ENCODE peak calls at places on chromosomes 1 and 21, in five cellular contexts. W, M, K, T and R are unnamed samples.
A peak's percentile ranks its signal among the peaks of the same experiment; 100 is the strongest.

GRCh38 chr1:228413241-228414010 is 3.2 kb downstream of the TRIM17 start:
- DNase-seq in W (no peak), M (no peak), K (no peak), T (no peak), R (no peak)

GRCh38 chr1:90579212-90579802 is 137.8 kb downstream of the BARHL2 start:
- DNase-seq in W (peak; percentile 65), M (peak; percentile 53), K (no peak), T (peak; percentile 31), R (peak; percentile 41)

GRCh38 chr1:156892190-156893047 is 1.1 kb upstream of the PEAR1 start:
- DNase-seq in W (peak; percentile 90), M (peak; percentile 95), K (peak; percentile 87), T (peak; percentile 94), R (peak; percentile 83)

GRCh38 chr1:243496173-243496553 is 240.3 kb downstream of the SDCCAG8 start:
- DNase-seq in W (no peak), M (no peak), K (no peak), T (no peak), R (no peak)

GRCh38 chr1:182971219-182971618 is 18.3 kb upstream of the SHCBP1L start:
- DNase-seq in W (no peak), M (no peak), K (no peak), T (no peak), R (no peak)

GRCh38 chr1:115714572-115715141 is 53.9 kb downstream of the CASQ2 start:
- DNase-seq in W (peak; percentile 98), M (peak; percentile 71), K (no peak), T (no peak), R (no peak)

GRCh38 chr1:63940440-63940839 is 166.6 kb downstream of the ROR1 start:
- DNase-seq in W (no peak), M (no peak), K (no peak), T (no peak), R (no peak)

GRCh38 chr1:212749924-212750535 is 41.5 kb downstream of the NSL1 start:
- DNase-seq in W (peak; percentile 75), M (peak; percentile 73), K (no peak), T (peak; percentile 75), R (peak; percentile 82)

GRCh38 chr1:51768971-51769601 is 109.4 kb downstream of the NRDC start:
- DNase-seq in W (peak; percentile 71), M (peak; percentile 73), K (no peak), T (peak; percentile 75), R (peak; percentile 73)

GRCh38 chr21:27023186-27023585 is 56.3 kb upstream of the ADAMTS5 start:
- DNase-seq in W (no peak), M (no peak), K (no peak), T (no peak), R (peak; percentile 79)

GRCh38 chr1:219416598-219417238 is 196.2 kb downstream of the ZC3H11B start:
- DNase-seq in W (peak; percentile 68), M (peak; percentile 61), K (peak; percentile 64), T (peak; percentile 57), R (peak; percentile 43)

GRCh38 chr1:215992620-215993019 is 425.5 kb downstream of the KCTD3 start:
- DNase-seq in W (peak; percentile 22), M (no peak), K (no peak), T (peak; percentile 3), R (peak; percentile 24)

GRCh38 chr1:1628656-1629429 is 3.1 kb upstream of the MMP23B start:
- DNase-seq in W (peak; percentile 41), M (no peak), K (peak; percentile 68), T (no peak), R (no peak)

GRCh38 chr1:32933742-32934322 is 30.8 kb downstream of the RNF19B start:
- DNase-seq in W (peak; percentile 32), M (peak; percentile 85), K (no peak), T (peak; percentile 75), R (peak; percentile 23)

GRCh38 chr1:228748431-228748830 is 13.2 kb downstream of the RHOU start:
- DNase-seq in W (no peak), M (peak; percentile 39), K (no peak), T (peak; percentile 43), R (no peak)

GRCh38 chr1:116737020-116737854 is 17.0 kb upstream of the CD2 start:
- DNase-seq in W (peak; percentile 78), M (peak; percentile 82), K (peak; percentile 86), T (peak; percentile 55), R (peak; percentile 55)
- TF ChIP-seq CTCF in W (peak; percentile 95), M (peak; percentile 86), K (peak; percentile 87), T (peak; percentile 76), R (peak; percentile 93)

DNA sequence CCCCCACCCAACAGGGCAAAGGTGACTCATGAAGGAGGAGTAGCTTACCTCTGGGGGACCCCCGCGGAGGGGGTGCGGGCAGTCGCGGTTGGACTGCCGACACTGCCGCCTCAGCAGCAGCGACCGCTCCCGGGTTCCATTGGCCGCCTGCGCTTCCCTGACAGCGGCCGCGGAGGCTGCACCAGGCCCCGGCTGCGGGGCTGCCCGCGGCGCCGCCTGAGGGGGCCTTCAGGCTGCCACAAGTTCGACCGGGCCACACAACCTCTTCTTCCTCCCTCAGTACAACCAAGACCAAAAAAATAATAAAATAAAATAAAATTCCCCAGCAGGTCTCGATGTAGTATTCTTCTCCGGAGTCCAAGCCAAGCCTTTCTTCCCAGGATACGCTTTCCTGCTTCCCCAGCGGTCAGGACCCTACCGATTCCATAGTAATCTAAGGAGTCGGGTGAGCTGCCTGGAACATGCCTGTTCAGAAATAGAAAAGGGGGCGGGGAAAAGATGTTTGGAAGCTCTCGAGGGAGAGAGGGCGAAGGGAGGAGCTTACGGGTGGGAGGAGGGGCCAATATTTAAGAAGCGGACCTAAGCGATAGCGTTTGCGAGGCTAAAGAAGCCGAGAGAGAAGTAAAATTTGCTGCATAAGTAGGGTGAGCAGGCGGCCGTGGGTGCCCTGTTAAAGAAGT is at the start of gene PI4KB:
- DNase-seq in W (peak; percentile 98), M (peak; percentile 99), K (peak; percentile 87), T (peak; percentile 99), R (peak; percentile 98)
- H3K4me3 ChIP-seq in W (peak within 1 kb of the TSS; percentile 78), M (peak within 1 kb of the TSS; percentile 65), K (peak within 1 kb of the TSS; percentile 67), T (peak within 1 kb of the TSS; percentile 90), R (peak within 1 kb of the TSS; percentile 83)

GRCh38 chr21:43624343-43624742 is 34.9 kb downstream of the HSF2BP start:
- DNase-seq in W (no peak), M (no peak), K (no peak), T (no peak), R (no peak)
- TF ChIP-seq CTCF in W (no peak), M (no peak), K (no peak), T (no peak), R (no peak)

GRCh38 chr1:22761821-22762220 is 51.2 kb downstream of the EPHB2 start:
- DNase-seq in W (no peak), M (no peak), K (no peak), T (no peak), R (no peak)
- H3K4me3 ChIP-seq in W (no peak overlapping the region), M (no peak overlapping the region), K (no peak overlapping the region), T (no peak overlapping the region), R (no peak overlapping the region)